ENCODE peak calls at places on chromosome 7, in seven cellular contexts. E is fibroblast of lung, M is OCI-LY7, L is heart right ventricle, P is transverse colon, S is sigmoid colon, F is ovary. G is an unnamed sample.

GRCh38 chr7:41817386-41817785 is 114.5 kb upstream of the INHBA start:
- DNase-seq in E (no peak), M (no peak), L (no peak), P (no peak), S (no peak), F (no peak), G (no peak)

GRCh38 chr7:85090138-85090537 is 96.7 kb downstream of the SEMA3D start:
- DNase-seq in E (no peak), M (no peak), L (peak; percentile 19), P (no peak), S (peak; percentile 62), F (no peak), G (no peak)

GRCh38 chr7:41190615-41191014 is 512.3 kb downstream of the INHBA start:
- DNase-seq in E (no peak), M (no peak), L (no peak), P (no peak), S (no peak), F (no peak), G (peak; percentile 3)

GRCh38 chr7:10596827-10597226 is 376.8 kb upstream of the PHF14 start:
- DNase-seq in E (no peak), M (no peak), L (no peak), P (no peak), S (no peak), F (no peak), G (no peak)

GRCh38 chr7:157418204-157419029 is 81.6 kb downstream of the DNAJB6 start:
- DNase-seq in E (no peak), M (no peak), L (no peak), P (no peak), S (no peak), F (no peak), G (no peak)

GRCh38 chr7:66330961-66331360 is 125.8 kb downstream of the TPST1 start:
- DNase-seq in E (peak; percentile 83), M (no peak), L (peak; percentile 80), P (no peak), S (peak; percentile 74), F (peak; percentile 64), G (no peak)

GRCh38 chr7:141178486-141179135 is 104.7 kb downstream of the TMEM178B start:
- DNase-seq in E (no peak), M (no peak), L (no peak), P (no peak), S (no peak), F (no peak), G (no peak)

GRCh38 chr7:70614237-70614984 is 517.5 kb upstream of the GALNT17 start:
- DNase-seq in E (peak; percentile 41), M (peak; percentile 22), L (peak; percentile 74), P (peak; percentile 29), S (peak; percentile 87), F (peak; percentile 53), G (no peak)

GRCh38 chr7:19538036-19538435 is 170.8 kb downstream of the POLR1F start:
- DNase-seq in E (no peak), M (no peak), L (no peak), P (no peak), S (no peak), F (no peak), G (no peak)

GRCh38 chr7:150344299-150344698 is 2.9 kb upstream of the RARRES2 start:
- DNase-seq in E (no peak), M (no peak), L (no peak), P (no peak), S (no peak), F (no peak), G (no peak)

GRCh38 chr7:150446288-150446938 is 4.0 kb upstream of the GIMAP8 start:
- DNase-seq in E (no peak), M (no peak), L (no peak), P (no peak), S (no peak), F (no peak), G (no peak)

DNA sequence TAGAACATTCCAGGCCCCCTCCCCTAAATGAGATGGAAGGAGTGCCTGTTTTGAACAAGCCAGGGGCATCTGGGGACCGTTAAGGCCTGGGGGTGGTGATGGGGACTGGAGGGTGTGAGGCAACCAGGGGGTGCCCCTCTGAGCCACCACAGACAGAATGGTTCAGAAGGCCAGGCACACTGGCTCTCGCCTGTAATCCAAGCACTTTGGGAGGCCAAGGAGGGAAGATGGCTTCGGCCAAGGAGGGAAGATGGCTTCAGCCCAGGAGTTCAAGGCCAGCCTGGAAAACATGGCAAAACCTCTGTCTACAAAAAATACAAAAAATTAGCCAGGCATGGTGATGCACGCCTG is 173.2 kb upstream of the TNRC18 start:
- DNase-seq in E (no peak), M (no peak), L (no peak), P (no peak), S (no peak), F (no peak), G (no peak)
- H3K4me3 ChIP-seq in E (peak overlapping the region; percentile 76), M (no peak overlapping the region), L (no peak overlapping the region), P (no peak overlapping the region), S (no peak overlapping the region), F (no peak overlapping the region), G (no peak overlapping the region)

DNA sequence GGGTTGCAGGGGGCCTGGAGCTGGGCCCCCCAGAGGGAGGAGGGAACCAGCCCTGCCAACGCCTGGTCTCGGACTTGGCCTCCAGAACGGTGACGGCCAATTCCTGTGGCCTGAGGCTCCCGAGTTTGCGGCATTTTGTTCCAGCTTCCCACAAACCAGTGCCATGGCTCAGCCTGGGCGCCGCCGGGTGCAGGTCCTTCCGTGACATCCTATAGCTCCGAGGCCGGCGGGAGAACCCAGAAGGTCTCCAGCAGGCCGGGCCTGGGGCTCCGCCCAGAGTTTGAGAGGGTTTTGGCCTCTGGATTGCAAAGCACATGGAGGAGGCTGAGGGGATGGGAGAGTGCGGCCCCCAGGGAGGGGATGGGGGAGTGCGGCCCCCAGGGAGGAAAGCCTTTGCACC is 92.6 kb downstream of the UNCX start:
- DNase-seq in E (no peak), M (no peak), L (no peak), P (no peak), S (no peak), F (no peak), G (no peak)
- H3K4me3 ChIP-seq in E (no peak overlapping the region), M (no peak overlapping the region), L (no peak overlapping the region), P (no peak overlapping the region), S (no peak overlapping the region), F (no peak overlapping the region), G (no peak overlapping the region)

GRCh38 chr7:158957921-158958471 is 101.6 kb downstream of the DYNC2I1 start:
- DNase-seq in E (no peak), M (no peak), L (no peak), P (peak; percentile 95), S (no peak), F (no peak), G (no peak)
- H3K4me3 ChIP-seq in E (no peak overlapping the region), M (no peak overlapping the region), L (no peak overlapping the region), P (peak overlapping the region; percentile 28), S (no peak overlapping the region), F (no peak overlapping the region), G (no peak overlapping the region)

GRCh38 chr7:101169838-101170531 is 4.6 kb upstream of the VGF start:
- DNase-seq in E (peak; percentile 53), M (peak; percentile 69), L (peak; percentile 63), P (peak; percentile 79), S (no peak), F (peak; percentile 45), G (no peak)
- H3K4me3 ChIP-seq in E (no peak overlapping the region), M (no peak overlapping the region), L (no peak overlapping the region), P (no peak overlapping the region), S (no peak overlapping the region), F (no peak overlapping the region), G (no peak overlapping the region)

DNA sequence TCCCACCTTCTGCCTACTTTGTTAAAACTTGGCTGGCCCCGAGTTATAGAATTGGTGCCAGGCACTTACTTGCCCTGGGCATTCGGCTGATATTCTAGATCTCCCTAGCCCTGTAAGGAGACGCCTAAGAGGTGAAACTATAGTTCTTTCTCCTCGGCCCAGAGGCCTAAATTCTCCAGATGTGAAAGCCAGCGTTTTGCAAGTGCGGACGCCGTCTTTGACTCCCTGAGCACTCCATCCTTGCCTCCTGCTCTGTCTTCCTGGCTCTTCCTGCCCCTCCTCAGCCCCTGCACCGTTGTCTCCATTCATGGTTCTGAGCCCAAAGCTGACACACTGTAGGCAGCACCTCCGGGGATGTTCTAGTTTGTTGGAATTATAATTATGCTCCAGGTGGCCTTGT is 11.2 kb downstream of the SMKR1 start:
- DNase-seq in E (no peak), M (no peak), L (no peak), P (no peak), S (no peak), F (no peak), G (no peak)
- H3K4me3 ChIP-seq in E (no peak overlapping the region), M (no peak overlapping the region), L (no peak overlapping the region), P (no peak overlapping the region), S (no peak overlapping the region), F (no peak overlapping the region), G (no peak overlapping the region)

G was measured in HL-60.